ENCODE peak calls at places on chromosomes 1 and 21, in four cellular contexts. One of them, this sample, is unnamed.

GRCh38 chr1:10867138-10867721 is 70.8 kb upstream of the CASZ1 start:
- DNase-seq in NB4: peak
- DNase-seq in retinal pigment epithelial cell: no peak
- DNase-seq in transverse colon: peak
- DNase-seq in this sample: no peak

GRCh38 chr1:31705080-31705866 is 1.5 kb upstream of the COL16A1 start:
- DNase-seq in transverse colon: peak
- DNase-seq in NB4: peak
- DNase-seq in retinal pigment epithelial cell: no peak
- DNase-seq in this sample: no peak

GRCh38 chr1:2975466-2976179 is 45.6 kb upstream of the ACTRT2 start:
- DNase-seq in retinal pigment epithelial cell: no peak
- DNase-seq in NB4: no peak
- DNase-seq in transverse colon: no peak
- DNase-seq in this sample: no peak

GRCh38 chr1:2920421-2921015 is 100.7 kb upstream of the ACTRT2 start:
- DNase-seq in transverse colon: no peak
- DNase-seq in retinal pigment epithelial cell: no peak
- DNase-seq in NB4: no peak
- DNase-seq in this sample: no peak

GRCh38 chr1:183792300-183792699 is 12.6 kb upstream of the RGL1 start:
- DNase-seq in transverse colon: no peak
- DNase-seq in NB4: peak
- DNase-seq in retinal pigment epithelial cell: no peak
- DNase-seq in this sample: no peak

GRCh38 chr1:222880586-222880985 is 65.7 kb downstream of the DISP1 start:
- DNase-seq in NB4: peak
- DNase-seq in retinal pigment epithelial cell: no peak
- DNase-seq in transverse colon: no peak
- DNase-seq in this sample: no peak

GRCh38 chr1:47710075-47711071 is 272.5 kb downstream of the FOXD2 start:
- DNase-seq in retinal pigment epithelial cell: no peak
- DNase-seq in NB4: peak
- DNase-seq in transverse colon: peak
- DNase-seq in this sample: no peak

GRCh38 chr1:184826001-184826400 is 71.3 kb upstream of the EDEM3 start:
- DNase-seq in transverse colon: no peak
- DNase-seq in NB4: no peak
- DNase-seq in retinal pigment epithelial cell: no peak
- DNase-seq in this sample: no peak

GRCh38 chr1:226128487-226129075 is 58.0 kb downstream of the ACBD3 start:
- DNase-seq in transverse colon: no peak
- DNase-seq in retinal pigment epithelial cell: no peak
- DNase-seq in NB4: no peak
- DNase-seq in this sample: no peak

GRCh38 chr21:27586986-27587385 is 620.1 kb upstream of the ADAMTS5 start:
- DNase-seq in NB4: no peak
- DNase-seq in transverse colon: no peak
- DNase-seq in retinal pigment epithelial cell: no peak
- DNase-seq in this sample: no peak
- H3K4me3 ChIP-seq in NB4: no peak
- H3K4me3 ChIP-seq in transverse colon: no peak
- H3K4me3 ChIP-seq in retinal pigment epithelial cell: no peak
- H3K4me3 ChIP-seq in this sample: peak

DNA sequence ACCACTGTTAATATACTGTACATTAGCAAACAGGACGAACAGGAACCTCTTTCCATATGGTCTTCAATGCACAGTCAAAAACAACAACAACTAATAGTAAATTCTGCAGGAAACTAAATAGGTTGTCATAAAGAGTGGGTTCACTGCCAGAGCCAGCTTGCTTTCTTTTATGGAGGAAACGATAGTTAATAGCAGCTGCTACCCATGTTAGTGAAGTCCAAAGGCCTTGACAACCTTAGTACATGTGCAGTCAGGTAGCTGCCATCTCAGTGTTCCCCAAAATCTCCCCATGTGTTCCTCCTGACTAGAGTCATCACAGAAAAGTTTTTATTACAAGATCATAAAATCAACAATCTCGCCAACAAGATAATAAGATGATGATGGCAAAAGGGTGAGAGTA is 16.6 kb upstream of the ADORA3 start:
- DNase-seq in NB4: no peak
- DNase-seq in retinal pigment epithelial cell: no peak
- DNase-seq in transverse colon: no peak
- DNase-seq in this sample: no peak
- TF ChIP-seq CTCF in NB4: no peak
- TF ChIP-seq CTCF in retinal pigment epithelial cell: no peak
- TF ChIP-seq CTCF in transverse colon: no peak
- TF ChIP-seq CTCF in this sample: no peak

DNA sequence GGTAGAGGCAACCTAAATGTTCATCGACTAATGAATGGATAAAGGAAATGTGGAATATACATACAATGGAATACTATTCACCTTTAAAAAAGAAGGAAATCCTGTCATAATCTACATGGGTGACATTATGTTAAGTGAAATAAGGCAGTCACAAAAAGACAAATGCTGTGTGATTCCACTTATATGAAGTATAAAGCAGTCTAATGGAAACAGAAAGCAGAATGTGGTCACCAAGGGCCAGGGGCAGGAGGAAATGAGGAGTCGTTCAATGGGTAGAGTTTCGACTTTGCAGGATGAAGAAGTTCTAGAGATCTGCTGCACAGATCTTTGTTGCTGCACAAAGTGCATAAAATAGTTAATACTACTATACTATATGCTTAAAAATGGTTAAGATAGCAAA is 7.8 kb downstream of the DIPK1A start:
- DNase-seq in transverse colon: no peak
- DNase-seq in retinal pigment epithelial cell: no peak
- DNase-seq in NB4: peak
- DNase-seq in this sample: no peak
- H3K4me3 ChIP-seq in transverse colon: no peak
- H3K4me3 ChIP-seq in retinal pigment epithelial cell: no peak
- H3K4me3 ChIP-seq in NB4: no peak
- H3K4me3 ChIP-seq in this sample: no peak

DNA sequence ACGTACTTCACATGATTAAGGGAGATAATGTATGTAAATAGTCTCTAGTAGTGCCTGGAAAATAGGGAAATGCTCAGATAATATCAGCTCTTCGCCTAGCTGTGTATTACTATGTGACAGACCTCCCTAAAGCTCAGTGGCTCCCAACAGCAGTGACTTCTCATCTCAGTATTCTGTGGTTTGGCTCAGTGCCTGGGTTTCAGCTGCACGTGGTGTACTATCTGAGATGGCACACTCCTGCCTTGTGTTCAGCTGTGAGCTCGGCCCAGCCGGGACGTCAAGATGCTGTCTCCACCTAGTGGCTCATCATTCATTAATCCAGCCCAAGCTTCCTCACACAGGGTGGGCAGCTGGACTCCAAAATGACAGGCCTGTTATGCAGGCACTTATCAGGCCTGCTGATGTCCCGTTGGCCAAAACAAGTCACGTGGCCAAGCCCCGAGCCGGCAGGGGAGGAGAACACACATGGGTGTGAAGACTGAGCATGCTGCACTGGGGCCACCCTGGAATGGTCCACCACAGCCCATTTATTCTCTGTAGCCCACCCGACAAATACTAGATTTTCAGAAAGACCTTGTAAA is 17.8 kb downstream of the SLFNL1 start:
- DNase-seq in transverse colon: peak
- DNase-seq in retinal pigment epithelial cell: peak
- DNase-seq in NB4: peak
- DNase-seq in this sample: peak
- TF ChIP-seq CTCF in transverse colon: peak
- TF ChIP-seq CTCF in retinal pigment epithelial cell: peak
- TF ChIP-seq CTCF in NB4: peak
- TF ChIP-seq CTCF in this sample: peak

GRCh38 chr1:238488406-238488805 is 597.7 kb upstream of the ZP4 start:
- DNase-seq in retinal pigment epithelial cell: no peak
- DNase-seq in NB4: no peak
- DNase-seq in transverse colon: no peak
- DNase-seq in this sample: no peak

GRCh38 chr1:238487931-238488330 is 597.2 kb upstream of the ZP4 start:
- DNase-seq in NB4: no peak
- DNase-seq in transverse colon: no peak
- DNase-seq in retinal pigment epithelial cell: no peak
- DNase-seq in this sample: no peak

GRCh38 chr1:238485906-238486219 is 595.1 kb upstream of the ZP4 start:
- DNase-seq in NB4: no peak
- DNase-seq in transverse colon: no peak
- DNase-seq in retinal pigment epithelial cell: no peak
- DNase-seq in this sample: no peak

GRCh38 chr1:238484121-238484520 is 593.4 kb upstream of the ZP4 start:
- DNase-seq in NB4: no peak
- DNase-seq in transverse colon: no peak
- DNase-seq in retinal pigment epithelial cell: no peak
- DNase-seq in this sample: no peak

DNA sequence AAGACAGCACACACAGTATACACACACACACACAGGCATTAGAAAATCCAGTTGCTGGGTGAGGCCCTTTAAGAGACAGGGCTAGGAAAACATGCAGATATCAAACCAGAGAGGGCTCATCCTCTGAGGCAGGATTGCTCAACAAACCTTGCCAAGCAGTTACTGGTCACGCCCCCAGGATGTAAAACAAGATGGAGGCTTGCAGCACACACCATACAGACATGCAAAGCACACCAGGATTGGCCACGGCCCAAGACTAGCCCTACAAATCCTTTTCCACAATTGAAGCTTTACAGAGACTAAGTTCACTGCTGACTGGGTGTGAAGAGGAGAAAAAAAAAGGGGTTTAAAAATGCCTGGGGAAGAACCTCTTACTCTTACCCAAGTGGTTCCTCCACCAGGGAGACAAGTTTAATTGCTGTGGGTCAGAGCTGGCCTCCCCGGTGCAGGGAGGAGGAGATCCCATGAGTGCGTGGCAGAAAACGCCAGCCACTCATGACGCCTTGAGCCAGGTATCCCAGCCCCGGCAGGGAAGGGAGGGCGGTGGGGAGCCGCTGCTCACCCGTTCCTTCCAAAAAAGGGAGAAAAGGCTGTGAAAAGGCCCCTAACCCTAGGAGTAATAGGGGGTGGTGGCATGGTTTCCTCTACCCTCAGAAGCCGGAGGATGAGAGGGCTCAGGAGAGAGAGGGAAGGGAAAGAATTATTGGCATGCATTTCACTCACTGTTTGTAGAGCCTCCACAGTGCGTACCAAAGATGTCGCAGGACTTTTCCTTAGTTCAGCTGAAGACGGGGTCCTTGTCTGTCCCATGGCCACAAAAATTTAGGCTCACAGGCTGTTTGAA is 594.6 kb upstream of the ZP4 start:
- DNase-seq in retinal pigment epithelial cell: no peak
- DNase-seq in NB4: peak
- DNase-seq in transverse colon: no peak
- DNase-seq in this sample: no peak
- H3K4me3 ChIP-seq in retinal pigment epithelial cell: no peak
- H3K4me3 ChIP-seq in NB4: no peak
- H3K4me3 ChIP-seq in transverse colon: no peak
- H3K4me3 ChIP-seq in this sample: no peak

DNA sequence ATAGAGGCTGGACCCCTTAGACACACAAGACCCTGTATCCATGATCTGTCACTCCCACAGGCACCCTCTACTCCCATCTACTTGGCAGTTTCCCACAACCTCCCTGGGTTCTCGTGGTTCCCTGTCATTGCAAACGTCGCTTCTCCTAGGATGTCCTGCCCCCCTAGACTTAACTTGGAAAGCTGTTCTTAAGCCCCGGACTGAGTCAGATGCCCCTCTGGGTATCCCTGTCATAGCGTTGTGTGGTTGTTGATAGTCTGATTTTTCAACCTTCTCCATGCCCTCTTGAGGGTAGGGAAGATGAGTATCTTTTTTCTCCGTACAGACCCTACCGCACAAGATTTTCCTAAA is 11.8 kb downstream of the RCC1 start:
- DNase-seq in retinal pigment epithelial cell: no peak
- DNase-seq in transverse colon: no peak
- DNase-seq in NB4: no peak
- DNase-seq in this sample: no peak
- TF ChIP-seq CTCF in retinal pigment epithelial cell: no peak
- TF ChIP-seq CTCF in transverse colon: no peak
- TF ChIP-seq CTCF in NB4: no peak
- TF ChIP-seq CTCF in this sample: no peak

GRCh38 chr1:227944931-227945890 is 2.5 kb downstream of the WNT9A start:
- DNase-seq in transverse colon: no peak
- DNase-seq in NB4: no peak
- DNase-seq in retinal pigment epithelial cell: peak
- DNase-seq in this sample: no peak
- H3K4me3 ChIP-seq in transverse colon: no peak
- H3K4me3 ChIP-seq in NB4: no peak
- H3K4me3 ChIP-seq in retinal pigment epithelial cell: peak
- H3K4me3 ChIP-seq in this sample: no peak

GRCh38 chr1:26189331-26189730 is 1.1 kb upstream of the CATSPER4 start:
- DNase-seq in NB4: no peak
- DNase-seq in retinal pigment epithelial cell: no peak
- DNase-seq in transverse colon: no peak
- DNase-seq in this sample: no peak

GRCh38 chr1:26191739-26192138 is 1.3 kb downstream of the CATSPER4 start:
- DNase-seq in transverse colon: no peak
- DNase-seq in retinal pigment epithelial cell: no peak
- DNase-seq in NB4: no peak
- DNase-seq in this sample: no peak

GRCh38 chr1:26189751-26190275 is 589 bp upstream of the CATSPER4 start:
- DNase-seq in NB4: no peak
- DNase-seq in transverse colon: no peak
- DNase-seq in retinal pigment epithelial cell: no peak
- DNase-seq in this sample: no peak

GRCh38 chr1:26188477-26188876 is 1.9 kb upstream of the CATSPER4 start:
- DNase-seq in retinal pigment epithelial cell: no peak
- DNase-seq in NB4: no peak
- DNase-seq in transverse colon: no peak
- DNase-seq in this sample: no peak

GRCh38 chr1:26190373-26190987 is at the start of gene CATSPER4:
- DNase-seq in NB4: peak
- DNase-seq in retinal pigment epithelial cell: no peak
- DNase-seq in transverse colon: no peak
- DNase-seq in this sample: no peak
- TF ChIP-seq CTCF in NB4: peak
- TF ChIP-seq CTCF in retinal pigment epithelial cell: peak
- TF ChIP-seq CTCF in transverse colon: no peak
- TF ChIP-seq CTCF in this sample: no peak

GRCh38 chr1:161432091-161432490 is 64.4 kb upstream of the CFAP126 start:
- DNase-seq in NB4: no peak
- DNase-seq in retinal pigment epithelial cell: no peak
- DNase-seq in transverse colon: no peak
- DNase-seq in this sample: no peak

GRCh38 chr1:161427733-161428516 is 60.2 kb upstream of the CFAP126 start:
- DNase-seq in retinal pigment epithelial cell: peak
- DNase-seq in transverse colon: no peak
- DNase-seq in NB4: peak
- DNase-seq in this sample: no peak
- H3K4me3 ChIP-seq in retinal pigment epithelial cell: peak
- H3K4me3 ChIP-seq in transverse colon: no peak
- H3K4me3 ChIP-seq in NB4: no peak
- H3K4me3 ChIP-seq in this sample: peak